ENCODE peak calls at places on chromosomes 6 and 20, in ten cellular contexts. One of them, this sample, is unnamed.

GRCh38 chr20:62941792-62942191 is 3.8 kb downstream of the GID8 start:
- DNase-seq in GM20000: no peak
- DNase-seq in fibroblast of pulmonary artery: no peak
- DNase-seq in foreskin keratinocyte: no peak
- DNase-seq in WERI-Rb-1: no peak
- DNase-seq in stomach: no peak
- DNase-seq in cardiac muscle cell: no peak
- DNase-seq in H9: no peak
- DNase-seq in foreskin fibroblast: no peak
- DNase-seq in pancreas: no peak
- DNase-seq in this sample: no peak

GRCh38 chr20:19828233-19828632 is 70.2 kb downstream of the RIN2 start:
- DNase-seq in GM20000: peak; percentile 64
- DNase-seq in H9: no peak
- DNase-seq in WERI-Rb-1: no peak
- DNase-seq in cardiac muscle cell: peak; percentile 40
- DNase-seq in pancreas: no peak
- DNase-seq in stomach: no peak
- DNase-seq in foreskin keratinocyte: peak; percentile 54
- DNase-seq in foreskin fibroblast: no peak
- DNase-seq in fibroblast of pulmonary artery: peak; percentile 51
- DNase-seq in this sample: no peak

GRCh38 chr20:37270586-37271420 is 9.2 kb upstream of the GHRH start:
- DNase-seq in foreskin fibroblast: peak; percentile 9
- DNase-seq in H9: no peak
- DNase-seq in WERI-Rb-1: no peak
- DNase-seq in fibroblast of pulmonary artery: no peak
- DNase-seq in cardiac muscle cell: no peak
- DNase-seq in GM20000: peak; percentile 46
- DNase-seq in foreskin keratinocyte: peak; percentile 26
- DNase-seq in pancreas: no peak
- DNase-seq in stomach: no peak
- DNase-seq in this sample: no peak

GRCh38 chr20:13874269-13875158 is 89.7 kb downstream of the NDUFAF5 start:
- DNase-seq in WERI-Rb-1: no peak
- DNase-seq in pancreas: no peak
- DNase-seq in GM20000: no peak
- DNase-seq in foreskin keratinocyte: no peak
- DNase-seq in fibroblast of pulmonary artery: no peak
- DNase-seq in foreskin fibroblast: no peak
- DNase-seq in H9: no peak
- DNase-seq in cardiac muscle cell: no peak
- DNase-seq in stomach: no peak
- DNase-seq in this sample: no peak

GRCh38 chr6:80489911-80490635 is 383.6 kb downstream of the BCKDHB start:
- DNase-seq in foreskin fibroblast: no peak
- DNase-seq in foreskin keratinocyte: peak; percentile 23
- DNase-seq in stomach: no peak
- DNase-seq in H9: no peak
- DNase-seq in cardiac muscle cell: no peak
- DNase-seq in fibroblast of pulmonary artery: no peak
- DNase-seq in GM20000: no peak
- DNase-seq in pancreas: no peak
- DNase-seq in WERI-Rb-1: no peak
- DNase-seq in this sample: no peak

GRCh38 chr6:124466949-124467348 is 495.3 kb upstream of the RNF217 start:
- DNase-seq in cardiac muscle cell: no peak
- DNase-seq in WERI-Rb-1: no peak
- DNase-seq in stomach: no peak
- DNase-seq in fibroblast of pulmonary artery: no peak
- DNase-seq in pancreas: no peak
- DNase-seq in H9: no peak
- DNase-seq in GM20000: no peak
- DNase-seq in foreskin fibroblast: no peak
- DNase-seq in foreskin keratinocyte: no peak
- DNase-seq in this sample: no peak

GRCh38 chr6:4486543-4487319 is 289.5 kb upstream of the CDYL start:
- DNase-seq in GM20000: no peak
- DNase-seq in H9: no peak
- DNase-seq in foreskin keratinocyte: no peak
- DNase-seq in pancreas: no peak
- DNase-seq in WERI-Rb-1: no peak
- DNase-seq in fibroblast of pulmonary artery: no peak
- DNase-seq in foreskin fibroblast: no peak
- DNase-seq in cardiac muscle cell: peak; percentile 28
- DNase-seq in stomach: no peak
- DNase-seq in this sample: no peak

GRCh38 chr6:12371151-12371550 is 81.0 kb downstream of the EDN1 start:
- DNase-seq in pancreas: no peak
- DNase-seq in fibroblast of pulmonary artery: no peak
- DNase-seq in H9: no peak
- DNase-seq in foreskin fibroblast: no peak
- DNase-seq in cardiac muscle cell: no peak
- DNase-seq in WERI-Rb-1: no peak
- DNase-seq in foreskin keratinocyte: peak; percentile 44
- DNase-seq in stomach: no peak
- DNase-seq in GM20000: no peak
- DNase-seq in this sample: no peak

GRCh38 chr20:1569417-1569861 is 11.9 kb upstream of the SIRPD start:
- DNase-seq in GM20000: peak; percentile 0
- DNase-seq in pancreas: no peak
- DNase-seq in stomach: peak; percentile 27
- DNase-seq in fibroblast of pulmonary artery: peak; percentile 27
- DNase-seq in H9: no peak
- DNase-seq in foreskin fibroblast: peak; percentile 44
- DNase-seq in foreskin keratinocyte: peak; percentile 85
- DNase-seq in WERI-Rb-1: no peak
- DNase-seq in cardiac muscle cell: no peak
- DNase-seq in this sample: no peak

GRCh38 chr20:46402236-46402886 is 4.1 kb downstream of the ELMO2 start:
- DNase-seq in fibroblast of pulmonary artery: peak; percentile 10
- DNase-seq in GM20000: no peak
- DNase-seq in WERI-Rb-1: no peak
- DNase-seq in pancreas: no peak
- DNase-seq in foreskin keratinocyte: no peak
- DNase-seq in foreskin fibroblast: no peak
- DNase-seq in stomach: no peak
- DNase-seq in cardiac muscle cell: no peak
- DNase-seq in H9: no peak
- DNase-seq in this sample: no peak

GRCh38 chr20:41533537-41534136 is 84.5 kb downstream of the CHD6 start:
- DNase-seq in GM20000: no peak
- DNase-seq in H9: no peak
- DNase-seq in cardiac muscle cell: no peak
- DNase-seq in foreskin keratinocyte: no peak
- DNase-seq in foreskin fibroblast: no peak
- DNase-seq in fibroblast of pulmonary artery: no peak
- DNase-seq in pancreas: no peak
- DNase-seq in WERI-Rb-1: no peak
- DNase-seq in stomach: peak; percentile 57
- DNase-seq in this sample: no peak

GRCh38 chr6:88142299-88142668 is 23.9 kb downstream of the CNR1 start:
- DNase-seq in pancreas: no peak
- DNase-seq in fibroblast of pulmonary artery: no peak
- DNase-seq in WERI-Rb-1: no peak
- DNase-seq in GM20000: no peak
- DNase-seq in H9: no peak
- DNase-seq in foreskin keratinocyte: no peak
- DNase-seq in foreskin fibroblast: no peak
- DNase-seq in cardiac muscle cell: no peak
- DNase-seq in stomach: no peak
- DNase-seq in this sample: no peak

GRCh38 chr6:145960918-145961604 is 3.1 kb downstream of the SHPRH start:
- DNase-seq in cardiac muscle cell: no peak
- DNase-seq in foreskin fibroblast: no peak
- DNase-seq in foreskin keratinocyte: no peak
- DNase-seq in WERI-Rb-1: no peak
- DNase-seq in H9: no peak
- DNase-seq in pancreas: no peak
- DNase-seq in GM20000: no peak
- DNase-seq in stomach: no peak
- DNase-seq in fibroblast of pulmonary artery: peak; percentile 89
- DNase-seq in this sample: no peak

GRCh38 chr6:123855493-123855892 is 51.8 kb downstream of the NKAIN2 start:
- DNase-seq in pancreas: no peak
- DNase-seq in WERI-Rb-1: no peak
- DNase-seq in stomach: no peak
- DNase-seq in foreskin keratinocyte: no peak
- DNase-seq in cardiac muscle cell: no peak
- DNase-seq in foreskin fibroblast: no peak
- DNase-seq in GM20000: no peak
- DNase-seq in fibroblast of pulmonary artery: no peak
- DNase-seq in H9: no peak
- DNase-seq in this sample: no peak

GRCh38 chr20:17680128-17680835 is 1.8 kb downstream of the RRBP1 start:
- DNase-seq in cardiac muscle cell: peak; percentile 26
- DNase-seq in H9: no peak
- DNase-seq in fibroblast of pulmonary artery: peak; percentile 84
- DNase-seq in pancreas: peak; percentile 69
- DNase-seq in foreskin keratinocyte: peak; percentile 27
- DNase-seq in foreskin fibroblast: peak; percentile 72
- DNase-seq in WERI-Rb-1: peak; percentile 27
- DNase-seq in GM20000: no peak
- DNase-seq in stomach: peak; percentile 74
- DNase-seq in this sample: peak; percentile 39

GRCh38 chr6:104799134-104799657 is 60.5 kb downstream of the HACE1 start:
- DNase-seq in foreskin keratinocyte: no peak
- DNase-seq in pancreas: no peak
- DNase-seq in foreskin fibroblast: no peak
- DNase-seq in WERI-Rb-1: no peak
- DNase-seq in stomach: no peak
- DNase-seq in cardiac muscle cell: no peak
- DNase-seq in GM20000: no peak
- DNase-seq in fibroblast of pulmonary artery: no peak
- DNase-seq in H9: no peak
- DNase-seq in this sample: no peak
- TF ChIP-seq CTCF in foreskin keratinocyte: no peak
- TF ChIP-seq CTCF in pancreas: no peak
- TF ChIP-seq CTCF in foreskin fibroblast: no peak
- TF ChIP-seq CTCF in WERI-Rb-1: no peak
- TF ChIP-seq CTCF in stomach: no peak
- TF ChIP-seq CTCF in cardiac muscle cell: no peak
- TF ChIP-seq CTCF in GM20000: no peak
- TF ChIP-seq CTCF in fibroblast of pulmonary artery: no peak
- TF ChIP-seq CTCF in H9: no peak
- TF ChIP-seq CTCF in this sample: no peak

DNA sequence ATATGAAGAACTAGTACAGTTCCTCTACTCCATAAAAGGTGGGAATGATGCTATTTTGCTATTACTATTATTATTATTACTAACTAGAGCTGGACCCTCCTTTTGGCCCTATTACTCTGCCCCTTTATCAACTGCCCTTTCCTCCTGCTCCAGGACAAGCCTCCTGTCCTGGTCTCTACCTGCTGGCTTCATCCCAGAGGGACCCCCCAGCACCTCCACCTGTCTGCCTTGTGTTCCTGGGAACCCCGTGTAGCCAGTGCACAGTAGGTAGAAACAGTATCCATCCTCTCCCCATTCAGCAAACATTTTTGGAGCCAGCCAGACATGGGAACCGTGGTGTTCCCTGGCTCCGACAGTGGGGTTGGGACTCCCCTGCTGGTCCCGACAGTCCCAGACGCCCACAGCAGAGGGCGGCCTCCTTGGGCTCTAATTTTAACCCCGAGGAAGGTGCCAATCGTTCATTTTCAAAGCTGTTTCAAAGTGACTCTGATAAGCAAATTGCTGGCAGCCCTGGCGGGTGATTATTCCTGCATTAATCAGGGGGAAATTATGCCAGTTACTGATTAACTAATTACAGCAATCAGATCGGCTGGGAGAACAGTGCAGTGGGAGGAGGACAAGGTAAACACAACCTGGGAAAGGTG is 44.2 kb upstream of the MDGA1 start:
- DNase-seq in foreskin keratinocyte: no peak
- DNase-seq in GM20000: no peak
- DNase-seq in H9: peak; percentile 56
- DNase-seq in cardiac muscle cell: peak; percentile 61
- DNase-seq in foreskin fibroblast: no peak
- DNase-seq in stomach: peak; percentile 89
- DNase-seq in fibroblast of pulmonary artery: peak; percentile 16
- DNase-seq in pancreas: peak; percentile 73
- DNase-seq in WERI-Rb-1: peak; percentile 75
- DNase-seq in this sample: no peak
- TF ChIP-seq CTCF in foreskin keratinocyte: peak; percentile 66
- TF ChIP-seq CTCF in GM20000: peak; percentile 9
- TF ChIP-seq CTCF in H9: peak; percentile 66
- TF ChIP-seq CTCF in cardiac muscle cell: peak; percentile 60
- TF ChIP-seq CTCF in foreskin fibroblast: peak; percentile 27
- TF ChIP-seq CTCF in stomach: no peak
- TF ChIP-seq CTCF in fibroblast of pulmonary artery: peak; percentile 41
- TF ChIP-seq CTCF in pancreas: peak; percentile 50
- TF ChIP-seq CTCF in WERI-Rb-1: peak; percentile 85
- TF ChIP-seq CTCF in this sample: peak; percentile 55

DNA sequence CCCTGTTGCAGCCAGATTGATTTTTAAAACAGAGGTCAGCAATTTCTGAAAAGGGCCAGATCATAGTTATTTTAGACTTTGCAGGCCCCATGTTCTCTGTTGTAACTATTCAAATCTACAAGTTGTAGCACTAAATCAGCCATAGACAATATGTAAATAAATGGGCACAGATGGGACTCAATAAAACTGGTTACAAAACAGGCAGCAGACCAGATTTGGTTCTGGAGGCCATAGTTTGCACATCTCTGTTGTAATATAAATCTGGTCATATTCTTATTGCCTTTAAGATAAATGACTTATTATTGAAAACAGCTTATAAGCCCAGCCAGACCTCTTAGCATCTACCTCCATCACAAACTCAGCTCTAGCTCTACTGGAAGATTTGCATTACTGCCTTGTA is 114.0 kb upstream of the ARG1 start:
- DNase-seq in WERI-Rb-1: no peak
- DNase-seq in cardiac muscle cell: no peak
- DNase-seq in foreskin keratinocyte: no peak
- DNase-seq in foreskin fibroblast: no peak
- DNase-seq in pancreas: no peak
- DNase-seq in stomach: no peak
- DNase-seq in fibroblast of pulmonary artery: no peak
- DNase-seq in H9: no peak
- DNase-seq in GM20000: no peak
- DNase-seq in this sample: no peak
- TF ChIP-seq CTCF in WERI-Rb-1: no peak
- TF ChIP-seq CTCF in cardiac muscle cell: no peak
- TF ChIP-seq CTCF in foreskin keratinocyte: no peak
- TF ChIP-seq CTCF in foreskin fibroblast: no peak
- TF ChIP-seq CTCF in pancreas: no peak
- TF ChIP-seq CTCF in stomach: no peak
- TF ChIP-seq CTCF in fibroblast of pulmonary artery: no peak
- TF ChIP-seq CTCF in H9: no peak
- TF ChIP-seq CTCF in GM20000: no peak
- TF ChIP-seq CTCF in this sample: no peak

DNA sequence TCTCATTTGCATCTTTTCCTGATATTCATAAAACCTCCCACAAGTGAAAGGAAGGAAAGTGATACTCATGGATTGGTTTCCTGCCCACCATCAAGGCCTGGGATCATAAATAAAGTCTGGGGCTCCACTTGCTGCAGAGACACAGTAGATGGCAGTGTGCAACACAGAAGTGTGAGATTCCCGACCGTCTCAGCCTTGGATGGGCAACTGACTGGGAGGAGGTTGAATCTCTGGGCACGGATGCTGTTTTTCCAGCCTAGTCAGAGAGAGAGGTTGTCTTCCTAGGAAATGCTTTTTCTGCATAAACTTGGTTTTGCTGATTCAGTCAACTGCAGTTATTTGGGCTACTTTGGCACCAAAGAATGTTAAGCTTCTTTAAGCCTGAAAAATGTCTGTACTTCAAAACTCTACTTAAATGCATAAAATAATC is 9.9 kb upstream of the RFPL4B start:
- DNase-seq in cardiac muscle cell: peak; percentile 81
- DNase-seq in GM20000: no peak
- DNase-seq in H9: peak; percentile 71
- DNase-seq in pancreas: no peak
- DNase-seq in fibroblast of pulmonary artery: peak; percentile 89
- DNase-seq in WERI-Rb-1: peak; percentile 67
- DNase-seq in foreskin keratinocyte: peak; percentile 32
- DNase-seq in foreskin fibroblast: peak; percentile 84
- DNase-seq in stomach: peak; percentile 53
- DNase-seq in this sample: peak; percentile 8
- TF ChIP-seq CTCF in cardiac muscle cell: peak; percentile 85
- TF ChIP-seq CTCF in GM20000: no peak
- TF ChIP-seq CTCF in H9: peak; percentile 78
- TF ChIP-seq CTCF in pancreas: peak; percentile 30
- TF ChIP-seq CTCF in fibroblast of pulmonary artery: peak; percentile 92
- TF ChIP-seq CTCF in WERI-Rb-1: peak; percentile 83
- TF ChIP-seq CTCF in foreskin keratinocyte: peak; percentile 81
- TF ChIP-seq CTCF in foreskin fibroblast: peak; percentile 78
- TF ChIP-seq CTCF in stomach: peak; percentile 47
- TF ChIP-seq CTCF in this sample: no peak

This sample was measured in gastrocnemius medialis.